ENCODE peak calls at places on chromosomes 12 and 14, in five cellular contexts. P, X, J, G and U are unnamed samples.

GRCh38 chr12:71719647-71720370 is 33.9 kb downstream of the TMEM19 start:
- DNase-seq in G (no peak), X (no peak), P (peak), J (no peak), U (no peak)

GRCh38 chr12:84994436-84994835 is 41.6 kb downstream of the TSPAN19 start:
- DNase-seq in P (no peak), J (peak), X (no peak), G (peak), U (no peak)

GRCh38 chr12:120141336-120141735 is 24.8 kb upstream of the RAB35 start:
- DNase-seq in G (no peak), P (no peak), J (no peak), X (no peak), U (no peak)

GRCh38 chr12:46675736-46676135 is 150.1 kb downstream of the SLC38A4 start:
- DNase-seq in P (peak), X (no peak), J (peak), G (peak), U (peak)

GRCh38 chr12:119711693-119712092 is 43.8 kb downstream of the PRKAB1 start:
- DNase-seq in X (no peak), P (no peak), G (no peak), J (no peak), U (no peak)

GRCh38 chr14:35826218-35826951 is at the start of gene BRMS1L:
- DNase-seq in J (peak), G (peak), X (peak), P (peak), U (peak)

GRCh38 chr12:45223868-45224267 is 8.0 kb downstream of the ANO6 start:
- DNase-seq in J (no peak), X (no peak), G (no peak), P (no peak), U (no peak)

GRCh38 chr12:120534703-120535655 is 823 bp downstream of the RNF10 start:
- DNase-seq in X (peak), P (peak), J (peak), G (peak), U (peak)

GRCh38 chr14:38399652-38400051 is 143.8 kb upstream of the CLEC14A start:
- DNase-seq in J (no peak), P (no peak), X (no peak), G (no peak), U (no peak)

GRCh38 chr14:50836515-50836914 is 5.6 kb upstream of the NIN start:
- DNase-seq in J (no peak), X (no peak), G (no peak), P (peak), U (no peak)

GRCh38 chr14:104355101-104355691 is 216.8 kb downstream of the KIF26A start:
- DNase-seq in G (no peak), X (peak), P (no peak), J (no peak), U (no peak)

GRCh38 chr14:61547186-61548121 is 147.9 kb upstream of the HIF1A start:
- DNase-seq in P (peak), J (no peak), X (no peak), G (no peak), U (no peak)

GRCh38 chr12:97277030-97277429 is 185.6 kb upstream of the RMST start:
- DNase-seq in P (no peak), X (no peak), J (no peak), G (no peak), U (no peak)

GRCh38 chr12:76670776-76671175 is 93.1 kb upstream of the ZDHHC17 start:
- DNase-seq in X (no peak), J (no peak), G (peak), P (peak), U (no peak)